ENCODE peak calls at places on chromosome 9, in five cellular contexts. R is T-helper 1 cell, J is HL-60, F is epithelial cell of esophagus, G is cardiac fibroblast. E is an unnamed sample.

GRCh38 chr9:37758747-37759146 is 5.1 kb downstream of the TRMT10B start:
- DNase-seq in R (no peak), G (no peak), F (no peak), J (no peak), E (no peak)

GRCh38 chr9:137482094-137482781 is 23.1 kb upstream of the NSMF start:
- DNase-seq in F (peak; percentile 78), G (peak; percentile 76), R (no peak), J (peak; percentile 90), E (no peak)

GRCh38 chr9:137459147-137459600 is at the start of gene NSMF:
- DNase-seq in J (peak; percentile 82), F (peak; percentile 90), R (peak; percentile 91), G (peak; percentile 89), E (no peak)

GRCh38 chr9:110146371-110146770 is 61.6 kb downstream of the C9orf152 start:
- DNase-seq in R (no peak), J (no peak), G (no peak), F (no peak), E (no peak)

GRCh38 chr9:20781086-20781485 is 97.0 kb downstream of the FOCAD start:
- DNase-seq in R (no peak), F (no peak), J (no peak), G (no peak), E (no peak)

GRCh38 chr9:26723486-26723885 is 169.1 kb downstream of the CAAP1 start:
- DNase-seq in F (peak; percentile 66), R (no peak), J (peak; percentile 9), G (peak; percentile 36), E (no peak)

GRCh38 chr9:80062581-80062980 is 490.8 kb downstream of the TLE4 start:
- DNase-seq in G (peak; percentile 3), J (no peak), R (no peak), F (no peak), E (no peak)

GRCh38 chr9:101582593-101582992 is 12.2 kb downstream of the PPP3R2 start:
- DNase-seq in F (peak; percentile 42), J (no peak), G (peak; percentile 73), R (no peak), E (no peak)

GRCh38 chr9:103242486-103242885 is 247.4 kb downstream of the CYLC2 start:
- DNase-seq in J (no peak), G (no peak), R (no peak), F (no peak), E (no peak)

GRCh38 chr9:117405950-117406705 is 8.7 kb downstream of the ASTN2 start:
- DNase-seq in F (no peak), G (no peak), J (no peak), R (no peak), E (no peak)

GRCh38 chr9:136913701-136914438 is 27.6 kb downstream of the TRAF2 start:
- DNase-seq in G (no peak), F (no peak), J (no peak), R (no peak), E (no peak)

GRCh38 chr9:87201316-87201715 is 254.0 kb upstream of the GAS1 start:
- DNase-seq in G (peak; percentile 33), R (no peak), F (no peak), J (no peak), E (no peak)

GRCh38 chr9:116501871-116502270 is 185.2 kb upstream of the TRIM32 start:
- DNase-seq in R (no peak), F (peak; percentile 87), J (no peak), G (peak; percentile 75), E (no peak)

GRCh38 chr9:101369286-101369685 is 15.5 kb downstream of the BAAT start:
- DNase-seq in F (peak; percentile 23), G (peak; percentile 43), J (no peak), R (no peak), E (no peak)

GRCh38 chr9:132878695-132879064 is at the start of gene SPACA9:
- DNase-seq in G (peak; percentile 53), R (no peak), F (peak; percentile 49), J (peak; percentile 15), E (no peak)

GRCh38 chr9:21994526-21994995 is at the start of gene CDKN2B-AS1:
- DNase-seq in R (peak; percentile 73), J (peak; percentile 70), F (peak; percentile 69), G (peak; percentile 75), E (no peak)

GRCh38 chr9:75529463-75529862 is 361.0 kb upstream of the PCSK5 start:
- DNase-seq in G (no peak), J (no peak), F (no peak), R (no peak), E (no peak)

GRCh38 chr9:19114680-19115270 is 12.1 kb upstream of the HAUS6 start:
- DNase-seq in G (peak; percentile 65), F (no peak), J (no peak), R (no peak), E (no peak)

GRCh38 chr9:10921671-10922070 is 308.9 kb upstream of the PTPRD start:
- DNase-seq in J (no peak), F (no peak), R (no peak), G (no peak), E (no peak)

GRCh38 chr9:114318416-114318815 is 4.5 kb upstream of the ORM1 start:
- DNase-seq in G (no peak), J (no peak), F (no peak), R (no peak), E (no peak)

GRCh38 chr9:111016046-111017026 is 21.9 kb downstream of the LPAR1 start:
- DNase-seq in F (peak; percentile 69), R (no peak), G (peak; percentile 70), J (no peak), E (no peak)

GRCh38 chr9:126523621-126524111 is 90.1 kb upstream of the LMX1B start:
- DNase-seq in J (peak; percentile 54), R (peak; percentile 43), F (no peak), G (no peak), E (no peak)

GRCh38 chr9:2608276-2608675 is 13.3 kb upstream of the VLDLR start:
- DNase-seq in R (no peak), F (no peak), J (no peak), G (no peak), E (no peak)

GRCh38 chr9:131696163-131696439 is 43.8 kb downstream of the RAPGEF1 start:
- DNase-seq in R (no peak), G (no peak), F (no peak), J (no peak), E (no peak)

GRCh38 chr9:17574342-17574741 is 4.5 kb upstream of the SH3GL2 start:
- DNase-seq in F (no peak), G (no peak), R (no peak), J (no peak), E (no peak)

GRCh38 chr9:71549023-71549422 is 219.3 kb downstream of the CEMIP2 start:
- DNase-seq in F (no peak), G (no peak), R (no peak), J (no peak), E (no peak)

GRCh38 chr9:133074111-133074651 is 12.4 kb downstream of the CEL start:
- DNase-seq in R (no peak), G (peak; percentile 6), F (no peak), J (no peak), E (no peak)

GRCh38 chr9:76759726-76760125 is 4.5 kb upstream of the PCA3 start:
- DNase-seq in G (no peak), J (no peak), F (no peak), R (no peak), E (no peak)